ENCODE peak calls at places on chromosome 6, in ten cellular contexts. C is AG04450; Q is uterus; Y is pancreas; G is stomach; T is hepatocyte; Z is CD4-positive, CD25-positive, alpha-beta regulatory T cell; W is MM.1S; K is spleen; U is A549. A is an unnamed sample.

GRCh38 chr6:66897576-66897975 is 1190.5 kb upstream of the EYS start:
- DNase-seq in W (no peak), G (no peak), K (no peak), Y (no peak), C (no peak), T (no peak), Q (no peak), U (no peak), Z (no peak), A (no peak)

GRCh38 chr6:45293306-45293705 is 34.8 kb upstream of the RUNX2 start:
- DNase-seq in K (no peak), T (no peak), G (no peak), U (no peak), Q (no peak), Y (no peak), C (no peak), W (peak), Z (no peak), A (no peak)

GRCh38 chr6:141464490-141464889 is 668.2 kb upstream of the GJE1 start:
- DNase-seq in C (no peak), K (no peak), T (peak), W (peak), G (no peak), Q (no peak), Z (no peak), U (peak), Y (no peak), A (no peak)

GRCh38 chr6:66526061-66526460 is 819.0 kb upstream of the EYS start:
- DNase-seq in Z (no peak), C (no peak), Y (no peak), W (no peak), Q (no peak), T (no peak), K (no peak), U (no peak), G (no peak), A (no peak)

GRCh38 chr6:137269803-137270202 is 50.6 kb upstream of the IFNGR1 start:
- DNase-seq in Q (no peak), W (no peak), U (no peak), K (no peak), C (no peak), Z (no peak), T (no peak), Y (no peak), G (no peak), A (no peak)

GRCh38 chr6:143408787-143409162 is 41.7 kb downstream of the ADAT2 start:
- DNase-seq in C (no peak), W (no peak), T (no peak), Q (no peak), Y (no peak), Z (no peak), K (no peak), G (no peak), U (no peak), A (no peak)

GRCh38 chr6:45049188-45049843 is 278.8 kb upstream of the RUNX2 start:
- DNase-seq in Y (no peak), K (no peak), T (no peak), U (no peak), G (no peak), Q (no peak), W (no peak), Z (no peak), C (no peak), A (no peak)

GRCh38 chr6:118892248-118893094 is 1.5 kb upstream of the ASF1A start:
- DNase-seq in Q (no peak), T (no peak), G (no peak), Y (no peak), U (no peak), C (no peak), K (no peak), W (no peak), Z (no peak), A (no peak)

GRCh38 chr6:113522376-113522775 is 334.8 kb upstream of the MARCKS start:
- DNase-seq in W (no peak), G (no peak), C (no peak), K (no peak), Z (no peak), T (no peak), Q (no peak), Y (no peak), U (no peak), A (no peak)

GRCh38 chr6:122809001-122809400 is 19.9 kb downstream of the SMPDL3A start:
- DNase-seq in C (no peak), Y (no peak), K (no peak), U (no peak), G (no peak), Z (no peak), Q (no peak), W (no peak), T (no peak), A (no peak)

GRCh38 chr6:88573971-88574370 is 389.4 kb downstream of the RNGTT start:
- DNase-seq in Q (no peak), W (no peak), Z (no peak), U (no peak), Y (no peak), K (no peak), G (no peak), C (no peak), T (no peak), A (no peak)

GRCh38 chr6:20215310-20215709 is 3.0 kb upstream of the MBOAT1 start:
- DNase-seq in K (no peak), W (no peak), T (no peak), U (no peak), Y (no peak), Z (no peak), C (no peak), Q (no peak), G (no peak), A (no peak)

GRCh38 chr6:17015144-17015543 is 86.7 kb upstream of the STMND1 start:
- DNase-seq in G (no peak), Y (no peak), C (no peak), U (no peak), Z (no peak), T (no peak), W (peak), K (no peak), Q (no peak), A (no peak)

GRCh38 chr6:29005183-29005885 is at the start of gene ZNF311:
- DNase-seq in K (no peak), C (no peak), Q (peak), Y (peak), W (peak), G (peak), U (peak), T (peak), Z (no peak), A (no peak)

GRCh38 chr6:82247634-82248232 is at the start of gene IBTK:
- DNase-seq in G (peak), Y (peak), Q (peak), C (peak), K (peak), U (peak), Z (peak), T (peak), W (peak), A (peak)

GRCh38 chr6:82246370-82246769 is 1.2 kb downstream of the IBTK start:
- DNase-seq in U (no peak), Q (no peak), G (no peak), K (no peak), C (no peak), Z (no peak), W (no peak), T (no peak), Y (no peak), A (no peak)

GRCh38 chr6:82249381-82250253 is 2.1 kb upstream of the IBTK start:
- DNase-seq in Y (no peak), C (no peak), Q (no peak), G (no peak), Z (no peak), T (no peak), K (no peak), W (no peak), U (no peak), A (no peak)

GRCh38 chr6:82246802-82247633 is 526 bp downstream of the IBTK start:
- DNase-seq in Q (no peak), G (peak), W (peak), Z (no peak), K (no peak), T (peak), Y (peak), C (no peak), U (peak), A (peak)

DNA sequence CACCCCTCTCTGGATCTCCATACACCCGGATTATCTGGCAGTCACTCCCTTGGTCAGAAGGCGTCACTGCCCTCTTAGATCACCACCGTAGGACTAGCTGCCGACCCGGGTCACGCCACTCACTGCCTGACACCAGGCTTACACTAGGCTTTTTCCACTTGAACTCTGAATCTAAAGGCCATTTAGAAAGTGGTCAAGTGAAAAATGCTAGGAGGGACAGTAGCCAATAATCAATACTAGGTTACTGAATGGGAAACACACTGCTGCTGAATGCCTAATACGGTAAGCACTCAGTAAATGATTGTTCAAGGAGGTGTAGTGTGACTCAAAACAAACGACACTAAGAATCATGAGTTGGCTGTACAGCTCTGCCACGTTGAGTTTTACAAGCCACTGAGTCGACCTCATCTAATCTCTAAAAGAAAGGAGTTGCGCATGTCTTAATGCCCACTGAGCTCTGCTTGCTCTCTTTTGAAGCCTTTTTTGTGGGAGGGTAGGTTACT is 740 bp upstream of the IBTK start:
- DNase-seq in G (peak), U (peak), K (peak), Z (no peak), W (peak), C (no peak), Y (peak), T (peak), Q (no peak), A (peak)
- H3K27ac ChIP-seq in G (peak), U (peak), K (peak), Z (peak), W (peak), C (peak), Y (peak), T (peak), Q (peak), A (peak)

GRCh38 chr6:129860901-129861665 is at the start of gene TMEM244:
- DNase-seq in U (no peak), W (peak), Y (no peak), T (no peak), Q (no peak), K (no peak), G (no peak), Z (no peak), C (no peak), A (no peak)
- H3K27ac ChIP-seq in U (no peak), W (peak), Y (no peak), T (no peak), Q (no peak), K (peak), G (no peak), Z (peak), C (no peak), A (peak)

GRCh38 chr6:72560721-72561593 is 60.9 kb upstream of the KCNQ5 start:
- DNase-seq in U (no peak), G (no peak), W (no peak), T (no peak), Y (no peak), Q (no peak), Z (no peak), K (no peak), C (no peak), A (no peak)

GRCh38 chr6:72564231-72564630 is 57.6 kb upstream of the KCNQ5 start:
- DNase-seq in W (no peak), Z (no peak), T (no peak), G (no peak), K (no peak), Q (no peak), C (no peak), Y (no peak), U (no peak), A (no peak)

GRCh38 chr6:72559067-72559466 is 62.8 kb upstream of the KCNQ5 start:
- DNase-seq in U (no peak), Y (no peak), Z (no peak), Q (no peak), W (no peak), C (no peak), K (no peak), G (no peak), T (no peak), A (no peak)

DNA sequence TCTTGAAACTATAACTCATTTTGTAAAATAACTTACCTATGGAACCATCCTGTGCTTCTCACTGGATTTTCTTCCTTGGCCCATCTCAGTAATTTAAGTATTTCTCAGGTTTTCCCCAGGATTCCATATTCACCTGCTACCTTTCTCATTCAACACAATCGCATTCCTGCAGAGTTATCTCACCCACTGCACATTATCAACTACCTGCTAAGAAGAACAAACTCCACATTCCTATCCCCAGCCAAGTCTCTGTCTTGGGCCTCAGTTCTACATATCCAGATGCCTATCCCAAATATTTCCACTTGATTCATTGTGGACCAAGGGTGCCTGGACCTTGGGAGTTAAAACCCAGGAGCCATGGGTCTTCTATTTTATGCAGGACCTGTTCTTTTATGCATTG is 60.2 kb upstream of the KCNQ5 start:
- DNase-seq in W (no peak), Z (no peak), K (no peak), Q (no peak), T (no peak), C (no peak), G (no peak), Y (no peak), U (no peak), A (no peak)
- H3K27ac ChIP-seq in W (no peak), Z (no peak), K (no peak), Q (no peak), T (no peak), C (no peak), G (no peak), Y (no peak), U (no peak), A (no peak)

DNA sequence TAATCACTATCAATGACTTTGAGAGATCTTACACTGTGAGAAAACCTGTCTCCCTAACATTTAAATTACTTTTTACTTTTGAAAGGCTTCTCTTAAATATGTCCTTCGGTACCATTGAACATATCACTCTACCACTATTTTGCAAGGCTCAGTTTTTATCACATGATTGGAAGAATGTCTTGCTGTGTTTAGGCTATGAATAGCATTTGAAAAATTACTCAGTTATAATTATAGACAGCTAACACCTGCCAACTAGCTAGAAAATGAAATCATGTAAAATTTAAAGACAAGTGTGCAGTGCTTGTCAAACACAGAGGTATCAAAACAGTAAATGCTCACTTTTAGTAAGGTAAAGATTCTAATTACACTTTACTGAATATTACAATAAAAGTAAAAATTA is 11.0 kb downstream of the SESN1 start:
- DNase-seq in U (no peak), T (no peak), Y (no peak), K (no peak), G (no peak), C (no peak), Q (no peak), W (peak), Z (no peak), A (no peak)
- H3K27ac ChIP-seq in U (no peak), T (no peak), Y (no peak), K (no peak), G (no peak), C (no peak), Q (no peak), W (peak), Z (no peak), A (no peak)

GRCh38 chr6:23505021-23505420 is 621.0 kb upstream of the NRSN1 start:
- DNase-seq in K (no peak), T (no peak), Z (no peak), C (peak), G (no peak), W (no peak), Y (no peak), Q (no peak), U (no peak), A (no peak)
- H3K27ac ChIP-seq in K (no peak), T (no peak), Z (no peak), C (no peak), G (no peak), W (no peak), Y (no peak), Q (no peak), U (no peak), A (no peak)

GRCh38 chr6:3848380-3848779 is 793 bp upstream of the FAM50B start:
- DNase-seq in C (no peak), W (no peak), K (no peak), Y (no peak), T (no peak), Z (no peak), U (no peak), Q (no peak), G (no peak), A (no peak)
- H3K27ac ChIP-seq in C (peak), W (no peak), K (peak), Y (peak), T (peak), Z (peak), U (peak), Q (peak), G (peak), A (peak)

A was measured in substantia nigra.